ENCODE peak calls at places on chromosome 11, in six cellular contexts. One of them, this sample, is unnamed.

GRCh38 chr11:74926304-74927030 is 22.4 kb downstream of the XRRA1 start:
- DNase-seq in body of pancreas: no peak
- DNase-seq in A549: no peak
- DNase-seq in spleen: no peak
- DNase-seq in HCT116: no peak
- DNase-seq in NB4: peak
- DNase-seq in this sample: no peak

GRCh38 chr11:62540804-62541671 is 5.6 kb downstream of the AHNAK start:
- DNase-seq in spleen: peak
- DNase-seq in A549: no peak
- DNase-seq in body of pancreas: no peak
- DNase-seq in NB4: peak
- DNase-seq in HCT116: no peak
- DNase-seq in this sample: no peak

GRCh38 chr11:35087648-35088047 is 51.3 kb upstream of the CD44 start:
- DNase-seq in NB4: peak
- DNase-seq in HCT116: no peak
- DNase-seq in A549: no peak
- DNase-seq in body of pancreas: no peak
- DNase-seq in spleen: no peak
- DNase-seq in this sample: no peak

GRCh38 chr11:112931686-112932085 is 29.5 kb upstream of the NCAM1 start:
- DNase-seq in HCT116: no peak
- DNase-seq in body of pancreas: no peak
- DNase-seq in NB4: no peak
- DNase-seq in spleen: no peak
- DNase-seq in A549: no peak
- DNase-seq in this sample: no peak

GRCh38 chr11:126421243-126421642 is 65.8 kb downstream of the ST3GAL4 start:
- DNase-seq in HCT116: no peak
- DNase-seq in spleen: peak
- DNase-seq in A549: no peak
- DNase-seq in NB4: no peak
- DNase-seq in body of pancreas: peak
- DNase-seq in this sample: no peak

GRCh38 chr11:134120143-134120850 is 51.4 kb downstream of the JAM3 start:
- DNase-seq in body of pancreas: peak
- DNase-seq in HCT116: no peak
- DNase-seq in spleen: no peak
- DNase-seq in A549: no peak
- DNase-seq in NB4: no peak
- DNase-seq in this sample: no peak

GRCh38 chr11:3807856-3808845 is at the start of gene PGAP2:
- DNase-seq in A549: peak
- DNase-seq in HCT116: peak
- DNase-seq in NB4: peak
- DNase-seq in spleen: peak
- DNase-seq in body of pancreas: peak
- DNase-seq in this sample: peak

GRCh38 chr11:34546511-34547206 is 33.1 kb upstream of the ELF5 start:
- DNase-seq in NB4: no peak
- DNase-seq in body of pancreas: peak
- DNase-seq in spleen: no peak
- DNase-seq in HCT116: no peak
- DNase-seq in A549: no peak
- DNase-seq in this sample: no peak

GRCh38 chr11:131932584-131933360 is 562.4 kb downstream of the NTM start:
- DNase-seq in A549: no peak
- DNase-seq in body of pancreas: peak
- DNase-seq in NB4: no peak
- DNase-seq in spleen: no peak
- DNase-seq in HCT116: no peak
- DNase-seq in this sample: no peak

DNA sequence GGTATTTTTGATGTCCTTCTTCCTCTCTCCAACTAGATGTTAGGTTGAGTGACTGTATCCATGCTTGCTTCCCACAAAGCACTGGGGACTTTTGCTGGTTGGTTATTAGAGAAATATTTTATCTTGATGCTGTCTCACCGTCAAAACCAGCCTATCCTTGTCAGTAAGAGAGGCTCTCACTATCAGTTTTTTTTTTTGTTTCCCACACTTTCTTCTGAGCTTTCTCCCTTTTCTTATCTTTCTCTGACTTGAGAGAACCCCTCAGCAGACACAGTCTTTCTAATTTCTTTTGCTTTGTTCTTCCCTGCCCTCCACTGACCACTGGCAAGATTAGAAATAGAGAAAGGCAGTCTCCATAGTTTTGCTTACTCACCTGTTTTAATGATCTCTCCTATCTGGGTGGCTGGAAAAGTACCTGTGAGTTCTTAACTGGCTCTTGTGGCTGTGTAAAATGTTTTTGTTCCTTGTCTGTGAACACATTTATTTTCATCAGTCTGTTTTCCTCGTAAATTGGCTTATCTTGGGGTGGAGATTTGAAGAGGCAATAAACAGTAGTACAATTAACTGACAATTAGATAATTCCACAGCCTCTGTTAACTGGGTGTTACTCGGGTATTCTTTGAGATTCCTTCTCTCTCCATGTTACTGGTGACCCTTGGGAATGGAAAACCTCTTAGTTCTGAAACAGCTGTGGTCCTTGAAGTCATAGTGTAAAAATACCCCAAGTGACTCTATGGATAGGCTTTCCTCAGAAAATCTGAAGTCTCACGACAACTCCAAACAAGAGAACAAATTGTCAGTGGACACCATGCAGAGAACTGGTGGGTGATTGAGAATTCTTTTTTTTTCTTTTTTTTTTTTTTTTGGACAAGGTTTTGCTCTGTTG is at the start of gene NXPE1:
- DNase-seq in NB4: no peak
- DNase-seq in A549: no peak
- DNase-seq in body of pancreas: no peak
- DNase-seq in HCT116: no peak
- DNase-seq in spleen: no peak
- DNase-seq in this sample: no peak
- TF ChIP-seq POLR2A in NB4: no peak
- TF ChIP-seq POLR2A in A549: no peak
- TF ChIP-seq POLR2A in body of pancreas: no peak
- TF ChIP-seq POLR2A in HCT116: no peak
- TF ChIP-seq POLR2A in spleen: no peak
- TF ChIP-seq POLR2A in this sample: no peak

DNA sequence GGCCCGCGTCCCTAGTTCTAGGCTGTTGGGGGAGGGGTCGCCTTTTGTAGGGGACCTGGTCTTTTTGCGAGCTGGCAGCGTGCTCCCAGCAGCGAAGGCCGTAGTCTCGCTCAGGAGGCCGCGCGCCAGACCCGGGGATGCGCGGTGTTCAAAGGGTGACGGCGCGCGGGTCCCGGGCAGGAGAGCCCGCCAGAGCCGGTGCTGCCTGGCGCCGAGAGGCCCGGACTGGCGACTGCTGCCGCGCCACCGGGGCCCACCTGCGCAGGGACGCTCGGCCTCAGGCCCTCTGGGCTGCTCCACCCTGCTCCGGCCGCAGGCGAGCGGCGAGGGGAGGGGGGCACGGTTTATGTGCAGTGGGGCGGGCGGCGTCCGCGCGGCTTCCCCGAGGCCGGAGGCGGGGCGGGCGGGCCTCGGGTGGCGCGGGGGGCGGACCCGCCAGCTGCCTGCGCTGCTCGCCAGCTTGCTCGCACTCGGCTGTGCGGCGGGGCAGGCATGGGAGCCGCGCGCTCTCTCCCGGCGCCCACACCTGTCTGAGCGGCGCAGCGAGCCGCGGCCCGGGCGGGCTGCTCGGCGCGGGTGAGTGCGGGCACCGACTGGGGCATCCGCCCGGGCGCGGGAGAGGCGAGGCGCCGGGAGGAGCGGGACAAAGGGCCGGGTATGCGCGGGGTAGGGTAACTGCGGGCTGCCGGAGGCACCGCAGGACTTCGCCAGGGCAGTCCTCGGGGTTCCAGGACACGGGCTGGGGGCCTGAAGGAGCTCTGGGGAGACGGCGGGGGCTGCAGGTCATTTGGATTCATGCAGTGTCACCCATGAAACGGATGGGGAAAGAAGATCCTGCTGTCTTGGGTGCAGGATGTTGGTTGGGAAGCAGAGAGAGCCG is at the start of gene PRSS23:
- DNase-seq in A549: peak
- DNase-seq in HCT116: no peak
- DNase-seq in spleen: peak
- DNase-seq in NB4: no peak
- DNase-seq in body of pancreas: peak
- DNase-seq in this sample: peak
- TF ChIP-seq POLR2A in A549: peak
- TF ChIP-seq POLR2A in HCT116: peak
- TF ChIP-seq POLR2A in spleen: no peak
- TF ChIP-seq POLR2A in NB4: no peak
- TF ChIP-seq POLR2A in body of pancreas: peak
- TF ChIP-seq POLR2A in this sample: no peak

DNA sequence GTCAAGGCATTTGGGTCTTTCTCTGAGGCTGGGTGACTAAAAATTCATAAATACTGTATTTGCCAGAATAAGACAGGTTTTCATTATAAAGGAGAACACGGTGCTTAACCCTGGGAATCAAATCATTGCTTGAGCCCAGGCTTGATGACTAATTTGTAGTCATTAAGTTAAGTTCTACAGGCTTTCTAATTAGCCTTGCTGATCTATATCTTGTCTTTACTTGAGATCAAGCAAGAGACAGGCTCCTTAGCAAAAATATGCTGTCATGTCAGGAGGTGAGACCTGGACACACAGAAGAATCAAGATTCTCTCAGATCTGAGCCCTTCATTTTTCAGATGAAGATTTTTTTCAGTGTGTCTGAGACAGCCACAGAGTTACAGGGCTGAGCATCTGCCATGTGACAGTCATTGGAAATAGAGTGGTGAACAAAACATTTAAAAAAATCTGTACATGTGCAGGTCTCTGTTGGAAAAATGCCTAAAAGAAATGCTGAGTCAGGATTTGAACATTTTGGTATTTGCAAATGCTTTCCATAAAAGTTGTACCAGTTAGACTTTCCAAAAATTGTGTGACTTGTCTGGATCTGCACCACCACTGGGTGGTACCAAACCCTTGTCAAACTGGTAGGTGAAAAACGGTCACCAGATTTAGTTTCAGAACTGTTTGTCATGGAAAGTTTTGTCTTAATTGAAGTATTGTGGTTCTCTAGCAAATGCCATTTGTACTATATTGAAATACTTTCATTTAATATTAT is 14.7 kb downstream of the ACAT1 start:
- DNase-seq in spleen: no peak
- DNase-seq in body of pancreas: no peak
- DNase-seq in NB4: peak
- DNase-seq in A549: peak
- DNase-seq in HCT116: no peak
- DNase-seq in this sample: peak
- TF ChIP-seq POLR2A in spleen: no peak
- TF ChIP-seq POLR2A in body of pancreas: no peak
- TF ChIP-seq POLR2A in NB4: no peak
- TF ChIP-seq POLR2A in A549: no peak
- TF ChIP-seq POLR2A in HCT116: no peak
- TF ChIP-seq POLR2A in this sample: no peak

DNA sequence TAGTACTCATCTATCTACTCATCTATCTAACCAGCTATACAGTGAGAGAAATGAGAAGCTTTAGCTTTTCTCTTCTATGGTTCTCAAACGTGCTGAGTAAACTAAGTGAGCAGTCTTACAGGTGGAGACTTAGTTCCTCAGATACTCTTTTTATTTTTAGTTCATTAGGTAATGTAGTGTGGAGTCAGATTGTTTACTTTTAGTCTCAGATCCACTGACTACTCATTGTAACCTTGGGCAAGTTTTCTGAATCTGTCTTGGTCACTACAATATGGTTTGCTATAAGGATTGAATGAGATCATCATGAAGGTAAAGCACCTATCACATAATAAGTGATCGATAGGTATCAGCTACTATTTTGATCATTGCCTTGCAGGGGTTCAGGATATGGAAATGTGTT is 160.1 kb downstream of the RAB38 start:
- DNase-seq in A549: no peak
- DNase-seq in HCT116: no peak
- DNase-seq in body of pancreas: no peak
- DNase-seq in spleen: no peak
- DNase-seq in NB4: no peak
- DNase-seq in this sample: no peak
- TF ChIP-seq POLR2A in A549: no peak
- TF ChIP-seq POLR2A in HCT116: no peak
- TF ChIP-seq POLR2A in body of pancreas: no peak
- TF ChIP-seq POLR2A in spleen: no peak
- TF ChIP-seq POLR2A in NB4: no peak
- TF ChIP-seq POLR2A in this sample: no peak

GRCh38 chr11:11841605-11842425 is at the start of gene USP47:
- DNase-seq in A549: peak
- DNase-seq in body of pancreas: peak
- DNase-seq in spleen: peak
- DNase-seq in NB4: peak
- DNase-seq in HCT116: peak
- DNase-seq in this sample: peak

GRCh38 chr11:11843233-11843632 is 1.5 kb downstream of the USP47 start:
- DNase-seq in A549: peak
- DNase-seq in NB4: peak
- DNase-seq in HCT116: no peak
- DNase-seq in spleen: no peak
- DNase-seq in body of pancreas: no peak
- DNase-seq in this sample: peak

GRCh38 chr11:11841121-11841604 is 609 bp upstream of the USP47 start:
- DNase-seq in spleen: no peak
- DNase-seq in body of pancreas: peak
- DNase-seq in HCT116: peak
- DNase-seq in NB4: peak
- DNase-seq in A549: peak
- DNase-seq in this sample: no peak

GRCh38 chr11:11843642-11844041 is 1.9 kb downstream of the USP47 start:
- DNase-seq in NB4: no peak
- DNase-seq in HCT116: no peak
- DNase-seq in A549: no peak
- DNase-seq in body of pancreas: no peak
- DNase-seq in spleen: no peak
- DNase-seq in this sample: peak

GRCh38 chr11:11842426-11843008 is 745 bp downstream of the USP47 start:
- DNase-seq in HCT116: peak
- DNase-seq in body of pancreas: peak
- DNase-seq in spleen: no peak
- DNase-seq in NB4: peak
- DNase-seq in A549: peak
- DNase-seq in this sample: peak
- TF ChIP-seq POLR2A in HCT116: peak
- TF ChIP-seq POLR2A in body of pancreas: peak
- TF ChIP-seq POLR2A in spleen: no peak
- TF ChIP-seq POLR2A in NB4: peak
- TF ChIP-seq POLR2A in A549: no peak
- TF ChIP-seq POLR2A in this sample: peak

GRCh38 chr11:66337103-66337899 is 1.1 kb upstream of the RIN1 start:
- DNase-seq in NB4: no peak
- DNase-seq in body of pancreas: no peak
- DNase-seq in spleen: peak
- DNase-seq in A549: no peak
- DNase-seq in HCT116: no peak
- DNase-seq in this sample: no peak
- TF ChIP-seq POLR2A in NB4: no peak
- TF ChIP-seq POLR2A in body of pancreas: no peak
- TF ChIP-seq POLR2A in spleen: no peak
- TF ChIP-seq POLR2A in A549: no peak
- TF ChIP-seq POLR2A in HCT116: no peak
- TF ChIP-seq POLR2A in this sample: no peak